ENCODE peak calls at places on chromosomes 7 and 10, in ten cellular contexts. P, D, R, I, Q, X, S, Z, K and C are unnamed samples.
A peak's percentile ranks its signal among the peaks of the same experiment; 100 is the strongest.

GRCh38 chr10:116101616-116102015 is 171.4 kb downstream of the GFRA1 start:
- DNase-seq in P (no peak), D (no peak), R (no peak), I (no peak), Q (peak; percentile 30), X (no peak), S (no peak), Z (no peak), K (no peak), C (no peak)

GRCh38 chr7:29255839-29256782 is 61.5 kb downstream of the CHN2 start:
- DNase-seq in P (peak; percentile 56), D (no peak), R (no peak), I (no peak), Q (no peak), X (no peak), S (no peak), Z (no peak), K (no peak), C (no peak)

GRCh38 chr10:132707776-132708171 is 78.2 kb downstream of the NKX6-2 start:
- DNase-seq in P (no peak), D (no peak), R (no peak), I (no peak), Q (no peak), X (peak; percentile 66), S (no peak), Z (no peak), K (no peak), C (no peak)

GRCh38 chr10:58164517-58164916 is 103.2 kb downstream of the IPMK start:
- DNase-seq in P (no peak), D (no peak), R (no peak), I (no peak), Q (no peak), X (no peak), S (no peak), Z (no peak), K (no peak), C (no peak)

GRCh38 chr10:101146392-101147251 is 15.5 kb downstream of the TLX1 start:
- DNase-seq in P (no peak), D (no peak), R (no peak), I (no peak), Q (no peak), X (no peak), S (no peak), Z (no peak), K (no peak), C (no peak)

GRCh38 chr7:131012477-131013031 is 278.5 kb upstream of the KLF14 start:
- DNase-seq in P (no peak), D (no peak), R (no peak), I (no peak), Q (peak; percentile 37), X (no peak), S (no peak), Z (no peak), K (no peak), C (no peak)

GRCh38 chr7:139192014-139192706 is 38.9 kb upstream of the UBN2 start:
- DNase-seq in P (no peak), D (no peak), R (no peak), I (no peak), Q (no peak), X (no peak), S (no peak), Z (no peak), K (no peak), C (no peak)

GRCh38 chr7:2943851-2944601 is 99.6 kb downstream of the CARD11 start:
- DNase-seq in P (no peak), D (no peak), R (no peak), I (no peak), Q (no peak), X (peak; percentile 49), S (no peak), Z (no peak), K (no peak), C (no peak)

GRCh38 chr10:87845624-87846377 is 17.5 kb downstream of the KLLN start:
- DNase-seq in P (peak; percentile 40), D (no peak), R (no peak), I (no peak), Q (peak; percentile 77), X (no peak), S (no peak), Z (no peak), K (no peak), C (no peak)

GRCh38 chr7:44333971-44334733 is 8.8 kb upstream of the CAMK2B start:
- DNase-seq in P (no peak), D (no peak), R (no peak), I (no peak), Q (no peak), X (no peak), S (no peak), Z (no peak), K (no peak), C (no peak)

GRCh38 chr10:132506711-132507466 is 30.7 kb upstream of the INPP5A start:
- DNase-seq in P (no peak), D (no peak), R (no peak), I (no peak), Q (peak; percentile 79), X (peak; percentile 65), S (no peak), Z (no peak), K (no peak), C (no peak)

GRCh38 chr10:21638681-21639080 is 104.6 kb downstream of the MLLT10 start:
- DNase-seq in P (no peak), D (no peak), R (no peak), I (no peak), Q (peak; percentile 2), X (no peak), S (no peak), Z (no peak), K (no peak), C (no peak)

GRCh38 chr10:78851652-78852051 is 217.1 kb upstream of the ZMIZ1 start:
- DNase-seq in P (no peak), D (no peak), R (no peak), I (no peak), Q (peak; percentile 7), X (no peak), S (no peak), Z (no peak), K (no peak), C (no peak)

GRCh38 chr10:109931153-109931552 is 7.8 kb upstream of the XPNPEP1 start:
- DNase-seq in P (no peak), D (no peak), R (no peak), I (no peak), Q (peak; percentile 65), X (no peak), S (no peak), Z (no peak), K (no peak), C (no peak)

GRCh38 chr10:71081912-71082311 is 130.5 kb upstream of the UNC5B start:
- DNase-seq in P (no peak), D (no peak), R (no peak), I (no peak), Q (no peak), X (peak; percentile 22), S (no peak), Z (no peak), K (no peak), C (no peak)

GRCh38 chr10:63261496-63261895 is 128.4 kb downstream of the NRBF2 start:
- DNase-seq in P (no peak), D (no peak), R (no peak), I (no peak), Q (peak; percentile 48), X (no peak), S (no peak), Z (no peak), K (no peak), C (no peak)

GRCh38 chr7:10939237-10939910 is 34.3 kb upstream of the PHF14 start:
- DNase-seq in P (no peak), D (no peak), R (no peak), I (no peak), Q (peak; percentile 2), X (no peak), S (no peak), Z (no peak), K (no peak), C (peak; percentile 4)

GRCh38 chr7:11373546-11374142 is 400.0 kb downstream of the PHF14 start:
- DNase-seq in P (peak; percentile 42), D (peak; percentile 14), R (no peak), I (no peak), Q (peak; percentile 18), X (no peak), S (no peak), Z (no peak), K (no peak), C (no peak)

GRCh38 chr7:133562617-133563016 is 309.7 kb downstream of the EXOC4 start:
- DNase-seq in P (no peak), D (no peak), R (no peak), I (no peak), Q (peak; percentile 51), X (no peak), S (no peak), Z (no peak), K (no peak), C (no peak)

GRCh38 chr10:62130948-62131347 is 137.7 kb downstream of the RTKN2 start:
- DNase-seq in P (no peak), D (no peak), R (no peak), I (no peak), Q (peak; percentile 94), X (no peak), S (no peak), Z (no peak), K (no peak), C (no peak)

GRCh38 chr10:120963053-120963533 is 111.9 kb downstream of the WDR11 start:
- DNase-seq in P (no peak), D (no peak), R (no peak), I (no peak), Q (no peak), X (peak; percentile 77), S (no peak), Z (no peak), K (peak; percentile 46), C (no peak)

GRCh38 chr7:121082400-121083101 is 94.0 kb downstream of the CPED1 start:
- DNase-seq in P (no peak), D (no peak), R (no peak), I (no peak), Q (no peak), X (no peak), S (no peak), Z (no peak), K (no peak), C (no peak)